ENCODE peak calls at places on chromosomes 16 and 17, in nine cellular contexts. I is stomach, H is transverse colon, V is Panc1, O is HL-60, B is suprapubic skin, Z is GM12892, E is breast epithelium, D is spleen. T is an unnamed sample.
A peak's percentile ranks its signal among the peaks of the same experiment; 100 is the strongest.

GRCh38 chr17:64641499-64641898 is 20.6 kb downstream of the SMURF2 start:
- DNase-seq in D (no peak), B (no peak), H (no peak), O (no peak), E (no peak), V (no peak), Z (no peak), I (no peak), T (no peak)

GRCh38 chr17:2598166-2598565 is 4.7 kb downstream of the PAFAH1B1 start:
- DNase-seq in O (no peak), I (no peak), H (no peak), E (no peak), D (no peak), Z (no peak), B (no peak), V (no peak), T (no peak)

GRCh38 chr17:49715221-49715620 is 7.5 kb upstream of the SLC35B1 start:
- DNase-seq in E (no peak), O (no peak), H (no peak), V (no peak), D (no peak), Z (no peak), B (no peak), I (no peak), T (no peak)

GRCh38 chr16:47903470-47903869 is 252.3 kb downstream of the ABCC12 start:
- DNase-seq in E (no peak), I (no peak), D (no peak), B (no peak), V (no peak), Z (no peak), H (no peak), O (no peak), T (no peak)

GRCh38 chr17:8438441-8438840 is 2.8 kb downstream of the NDEL1 start:
- DNase-seq in I (no peak), O (no peak), E (no peak), D (no peak), V (no peak), H (no peak), B (no peak), Z (no peak), T (no peak)

GRCh38 chr17:28372203-28372944 is 880 bp downstream of the SARM1 start:
- DNase-seq in H (no peak), Z (peak; percentile 54), I (no peak), V (no peak), O (no peak), E (no peak), B (no peak), D (peak; percentile 79), T (no peak)

GRCh38 chr16:82960923-82961322 is 334.2 kb downstream of the CDH13 start:
- DNase-seq in B (no peak), E (no peak), I (no peak), Z (no peak), H (no peak), O (no peak), D (no peak), V (no peak), T (no peak)

GRCh38 chr17:14205992-14206461 is 30.6 kb downstream of the CDRT15 start:
- DNase-seq in Z (no peak), I (peak; percentile 94), V (no peak), E (peak; percentile 90), B (peak; percentile 75), H (peak; percentile 78), O (no peak), D (peak; percentile 74), T (no peak)

GRCh38 chr16:8959921-8960787 is 3.6 kb downstream of the USP7 start:
- DNase-seq in O (no peak), E (no peak), H (no peak), B (no peak), Z (no peak), D (no peak), I (no peak), V (no peak), T (no peak)

GRCh38 chr17:38742431-38743308 is 5.5 kb downstream of the PCGF2 start:
- DNase-seq in Z (no peak), B (peak; percentile 77), D (peak; percentile 58), I (no peak), V (no peak), O (no peak), E (no peak), H (peak; percentile 68), T (peak; percentile 84)

GRCh38 chr16:80802902-80803301 is 1.5 kb downstream of the CDYL2 start:
- DNase-seq in V (no peak), Z (no peak), I (no peak), O (no peak), E (no peak), D (peak; percentile 69), B (no peak), H (no peak), T (no peak)

GRCh38 chr16:16817203-16817602 is 438.3 kb downstream of the NPIPA7 start:
- DNase-seq in O (no peak), E (no peak), B (no peak), I (no peak), V (no peak), Z (no peak), D (no peak), H (no peak), T (no peak)

GRCh38 chr16:22055881-22056280 is 36.5 kb upstream of the VWA3A start:
- DNase-seq in I (no peak), V (no peak), H (no peak), E (no peak), B (no peak), Z (no peak), O (no peak), D (no peak), T (no peak)

GRCh38 chr16:30741461-30741914 is 6.7 kb upstream of the PHKG2 start:
- DNase-seq in Z (no peak), V (peak; percentile 67), I (peak; percentile 72), B (peak; percentile 75), D (no peak), H (peak; percentile 72), E (peak; percentile 82), O (no peak), T (peak; percentile 67)
- TF ChIP-seq POLR2AphosphoS5 in Z (no peak), V (no peak), I (peak; percentile 85), B (peak; percentile 70), D (peak; percentile 19), H (peak; percentile 75), E (peak; percentile 33), O (no peak), T (no peak)

GRCh38 chr17:80790021-80790765 is 201.4 kb upstream of the CHMP6 start:
- DNase-seq in H (no peak), B (no peak), E (peak; percentile 42), O (no peak), D (peak; percentile 71), I (no peak), Z (no peak), V (no peak), T (no peak)

GRCh38 chr17:80790981-80791742 is 200.5 kb upstream of the CHMP6 start:
- DNase-seq in B (no peak), E (peak; percentile 6), V (no peak), D (peak; percentile 41), O (no peak), Z (no peak), I (no peak), H (no peak), T (peak; percentile 8)

GRCh38 chr17:80793421-80793820 is 198.2 kb upstream of the CHMP6 start:
- DNase-seq in H (no peak), E (peak; percentile 20), V (no peak), D (peak; percentile 57), O (no peak), B (no peak), I (no peak), Z (no peak), T (peak; percentile 61)

GRCh38 chr17:80792373-80792781 is 199.3 kb upstream of the CHMP6 start:
- DNase-seq in B (no peak), H (no peak), E (peak; percentile 41), I (no peak), O (no peak), D (no peak), Z (no peak), V (no peak), T (peak; percentile 69)

DNA sequence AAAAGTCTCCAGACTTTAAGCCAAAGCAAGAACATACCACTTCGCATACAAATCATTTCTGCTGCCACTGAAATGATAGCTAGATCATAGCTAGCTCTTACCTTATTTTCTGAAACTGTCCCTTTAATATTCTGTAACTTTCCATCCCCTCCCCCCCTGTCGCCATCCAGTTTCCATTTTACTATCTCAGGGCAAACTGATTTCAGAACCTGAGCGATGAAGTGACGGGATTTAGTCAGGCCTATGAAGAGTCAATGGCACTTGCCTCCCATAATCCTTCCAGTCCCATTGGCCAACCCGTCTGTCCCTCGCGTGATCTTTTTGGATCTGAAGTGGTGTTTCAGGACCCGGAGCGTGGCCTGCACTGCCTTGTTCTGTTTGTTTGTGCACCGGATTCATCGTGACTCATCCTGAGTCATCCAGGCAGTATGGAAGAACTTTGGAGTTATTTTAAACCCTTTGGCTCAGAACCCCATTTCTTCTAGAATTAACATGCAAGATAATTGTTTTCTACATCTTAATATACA is 199.8 kb upstream of the CHMP6 start:
- DNase-seq in Z (no peak), D (no peak), E (peak; percentile 55), B (peak; percentile 90), V (peak; percentile 92), H (peak; percentile 55), I (peak; percentile 41), O (no peak), T (peak; percentile 93)
- TF ChIP-seq POLR2AphosphoS5 in Z (no peak), D (peak; percentile 11), E (peak; percentile 9), B (peak; percentile 81), V (peak; percentile 75), H (peak; percentile 69), I (peak; percentile 70), O (no peak), T (peak; percentile 30)

GRCh38 chr17:5234645-5235576 is at the start of gene SCIMP:
- DNase-seq in H (peak; percentile 40), E (no peak), B (no peak), I (no peak), V (no peak), Z (no peak), O (no peak), D (peak; percentile 85), T (peak; percentile 71)
- TF ChIP-seq POLR2AphosphoS5 in H (peak; percentile 18), E (no peak), B (no peak), I (no peak), V (no peak), Z (peak; percentile 98), O (no peak), D (peak; percentile 93), T (peak; percentile 13)

GRCh38 chr17:42311240-42312034 is 23.1 kb downstream of the STAT5A start:
- DNase-seq in Z (no peak), B (peak; percentile 93), E (no peak), O (peak; percentile 71), D (peak; percentile 88), V (no peak), H (peak; percentile 78), I (peak; percentile 57), T (peak; percentile 99)

GRCh38 chr17:42313389-42313772 is 25.1 kb downstream of the STAT5A start:
- DNase-seq in D (no peak), V (no peak), I (no peak), E (no peak), B (no peak), H (no peak), O (no peak), Z (no peak), T (no peak)

GRCh38 chr17:42313773-42314566 is 25.7 kb downstream of the STAT5A start:
- DNase-seq in V (no peak), B (no peak), E (no peak), D (no peak), H (no peak), I (no peak), O (no peak), Z (no peak), T (no peak)

GRCh38 chr17:42312035-42312284 is 23.7 kb downstream of the STAT5A start:
- DNase-seq in Z (no peak), V (no peak), O (no peak), H (no peak), I (no peak), B (no peak), E (no peak), D (no peak), T (no peak)

GRCh38 chr17:42312285-42313130 is 24.2 kb downstream of the STAT5A start:
- DNase-seq in I (peak; percentile 80), D (peak; percentile 95), H (peak; percentile 83), Z (peak; percentile 75), B (peak; percentile 88), E (peak; percentile 91), O (peak; percentile 57), V (no peak), T (peak; percentile 96)
- TF ChIP-seq POLR2AphosphoS5 in I (peak; percentile 78), D (peak; percentile 85), H (peak; percentile 35), Z (no peak), B (no peak), E (peak; percentile 65), O (peak; percentile 29), V (peak; percentile 4), T (peak; percentile 69)